ENCODE peak calls at places on chromosomes 7 and 10, in four cellular contexts. One of them, this sample, is unnamed.

GRCh38 chr10:64507869-64508609 is 986.8 kb downstream of the REEP3 start:
- DNase-seq in tibial artery: no peak
- DNase-seq in RWPE2: no peak
- DNase-seq in transverse colon: no peak
- DNase-seq in this sample: no peak

GRCh38 chr7:127667751-127668530 is 15.9 kb downstream of the SND1 start:
- DNase-seq in tibial artery: no peak
- DNase-seq in RWPE2: no peak
- DNase-seq in transverse colon: no peak
- DNase-seq in this sample: no peak

GRCh38 chr7:98826811-98827231 is 43.0 kb downstream of the TMEM130 start:
- DNase-seq in tibial artery: peak
- DNase-seq in RWPE2: no peak
- DNase-seq in transverse colon: no peak
- DNase-seq in this sample: peak

GRCh38 chr7:86846494-86847190 is 202.9 kb downstream of the GRM3 start:
- DNase-seq in tibial artery: no peak
- DNase-seq in RWPE2: no peak
- DNase-seq in transverse colon: peak
- DNase-seq in this sample: no peak

GRCh38 chr10:3514691-3515090 is 270.3 kb downstream of the KLF6 start:
- DNase-seq in tibial artery: no peak
- DNase-seq in RWPE2: no peak
- DNase-seq in transverse colon: no peak
- DNase-seq in this sample: no peak

GRCh38 chr10:1410469-1411395 is 326.6 kb downstream of the ADARB2 start:
- DNase-seq in tibial artery: peak
- DNase-seq in RWPE2: no peak
- DNase-seq in transverse colon: no peak
- DNase-seq in this sample: no peak

GRCh38 chr10:73819513-73820093 is 8.2 kb upstream of the NDST2 start:
- DNase-seq in tibial artery: no peak
- DNase-seq in RWPE2: no peak
- DNase-seq in transverse colon: peak
- DNase-seq in this sample: no peak

GRCh38 chr7:46723742-46724141 is 802.7 kb upstream of the IGFBP3 start:
- DNase-seq in tibial artery: no peak
- DNase-seq in RWPE2: no peak
- DNase-seq in transverse colon: no peak
- DNase-seq in this sample: no peak

GRCh38 chr10:28785018-28785417 is 107.7 kb downstream of the BAMBI start:
- DNase-seq in tibial artery: no peak
- DNase-seq in RWPE2: no peak
- DNase-seq in transverse colon: no peak
- DNase-seq in this sample: no peak

GRCh38 chr10:11810313-11810766 is 12.8 kb upstream of the PROSER2 start:
- DNase-seq in tibial artery: no peak
- DNase-seq in RWPE2: no peak
- DNase-seq in transverse colon: no peak
- DNase-seq in this sample: no peak

GRCh38 chr10:97572214-97572989 is at the start of gene ANKRD2:
- DNase-seq in tibial artery: peak
- DNase-seq in RWPE2: no peak
- DNase-seq in transverse colon: peak
- DNase-seq in this sample: no peak

GRCh38 chr10:133109736-133110532 is 22.2 kb downstream of the ADGRA1 start:
- DNase-seq in tibial artery: no peak
- DNase-seq in RWPE2: no peak
- DNase-seq in transverse colon: no peak
- DNase-seq in this sample: no peak

GRCh38 chr10:104334965-104335650 is 3.2 kb downstream of the ITPRIP start:
- DNase-seq in tibial artery: no peak
- DNase-seq in RWPE2: no peak
- DNase-seq in transverse colon: no peak
- DNase-seq in this sample: peak

GRCh38 chr7:90717286-90718060 is 121.4 kb downstream of the CDK14 start:
- DNase-seq in tibial artery: no peak
- DNase-seq in RWPE2: no peak
- DNase-seq in transverse colon: no peak
- DNase-seq in this sample: no peak

GRCh38 chr7:142482899-142483658 is 225.2 kb upstream of the PRSS58 start:
- DNase-seq in tibial artery: no peak
- DNase-seq in RWPE2: no peak
- DNase-seq in transverse colon: peak
- DNase-seq in this sample: peak

GRCh38 chr7:116030626-116031276 is at the start of gene TFEC:
- DNase-seq in tibial artery: no peak
- DNase-seq in RWPE2: no peak
- DNase-seq in transverse colon: no peak
- DNase-seq in this sample: peak

GRCh38 chr10:48941427-48942075 is 1.9 kb upstream of the LRRC18 start:
- DNase-seq in tibial artery: no peak
- DNase-seq in RWPE2: no peak
- DNase-seq in transverse colon: no peak
- DNase-seq in this sample: no peak

GRCh38 chr7:53771701-53772100 is 736.3 kb downstream of the POM121L12 start:
- DNase-seq in tibial artery: no peak
- DNase-seq in RWPE2: no peak
- DNase-seq in transverse colon: no peak
- DNase-seq in this sample: no peak

GRCh38 chr10:10816453-10816852 is 201.2 kb upstream of the CELF2 start:
- DNase-seq in tibial artery: no peak
- DNase-seq in RWPE2: no peak
- DNase-seq in transverse colon: no peak
- DNase-seq in this sample: no peak

GRCh38 chr10:121137533-121137932 is 286.4 kb downstream of the WDR11 start:
- DNase-seq in tibial artery: no peak
- DNase-seq in RWPE2: no peak
- DNase-seq in transverse colon: no peak
- DNase-seq in this sample: no peak

GRCh38 chr10:102465466-102465865 is 14.1 kb upstream of the C10orf95 start:
- DNase-seq in tibial artery: no peak
- DNase-seq in RWPE2: no peak
- DNase-seq in transverse colon: no peak
- DNase-seq in this sample: no peak

GRCh38 chr10:65861249-65861648 is 1064.6 kb upstream of the LRRTM3 start:
- DNase-seq in tibial artery: no peak
- DNase-seq in RWPE2: no peak
- DNase-seq in transverse colon: no peak
- DNase-seq in this sample: no peak

GRCh38 chr7:50739744-50740455 is 42.8 kb downstream of the GRB10 start:
- DNase-seq in tibial artery: no peak
- DNase-seq in RWPE2: no peak
- DNase-seq in transverse colon: no peak
- DNase-seq in this sample: no peak

GRCh38 chr10:110918633-110919348 is at the start of gene BBIP1:
- DNase-seq in tibial artery: no peak
- DNase-seq in RWPE2: no peak
- DNase-seq in transverse colon: no peak
- DNase-seq in this sample: peak

GRCh38 chr10:124332426-124332825 is 86.3 kb downstream of the OAT start:
- DNase-seq in tibial artery: no peak
- DNase-seq in RWPE2: no peak
- DNase-seq in transverse colon: no peak
- DNase-seq in this sample: no peak

GRCh38 chr7:80935971-80936370 is 17.1 kb upstream of the SEMA3C start:
- DNase-seq in tibial artery: no peak
- DNase-seq in RWPE2: no peak
- DNase-seq in transverse colon: no peak
- DNase-seq in this sample: peak

GRCh38 chr7:18788026-18788425 is 292.5 kb downstream of the HDAC9 start:
- DNase-seq in tibial artery: no peak
- DNase-seq in RWPE2: no peak
- DNase-seq in transverse colon: no peak
- DNase-seq in this sample: peak

GRCh38 chr7:46844486-46844885 is 737.4 kb downstream of the TNS3 start:
- DNase-seq in tibial artery: no peak
- DNase-seq in RWPE2: no peak
- DNase-seq in transverse colon: no peak
- DNase-seq in this sample: no peak

GRCh38 chr7:85322252-85322651 is 135.4 kb upstream of the SEMA3D start:
- DNase-seq in tibial artery: no peak
- DNase-seq in RWPE2: no peak
- DNase-seq in transverse colon: no peak
- DNase-seq in this sample: no peak

GRCh38 chr7:112255388-112255720 is 48.9 kb downstream of the ZNF277 start:
- DNase-seq in tibial artery: no peak
- DNase-seq in RWPE2: no peak
- DNase-seq in transverse colon: no peak
- DNase-seq in this sample: no peak

GRCh38 chr10:114855776-114856543 is 34.4 kb downstream of the FHIP2A start:
- DNase-seq in tibial artery: no peak
- DNase-seq in RWPE2: no peak
- DNase-seq in transverse colon: no peak
- DNase-seq in this sample: no peak

GRCh38 chr7:95412075-95412474 is 15.9 kb upstream of the PON3 start:
- DNase-seq in tibial artery: no peak
- DNase-seq in RWPE2: no peak
- DNase-seq in transverse colon: no peak
- DNase-seq in this sample: no peak

This sample was measured in NCI-H524.